ENCODE peak calls at places on chromosomes 1 and 21, in five cellular contexts. B, L, Q, X and H are unnamed samples.

GRCh38 chr1:43548285-43549271 is 17.9 kb downstream of the PTPRF start:
- DNase-seq in B (no peak), L (no peak), Q (peak; percentile 43), X (no peak), H (no peak)

GRCh38 chr1:151135433-151136385 is 10.7 kb downstream of the SEMA6C start:
- DNase-seq in B (no peak), L (no peak), Q (no peak), X (no peak), H (no peak)

GRCh38 chr1:63821650-63822049 is 47.8 kb downstream of the ROR1 start:
- DNase-seq in B (no peak), L (no peak), Q (no peak), X (peak; percentile 41), H (no peak)

GRCh38 chr1:45395582-45395981 is 55.3 kb upstream of the MUTYH start:
- DNase-seq in B (no peak), L (no peak), Q (no peak), X (no peak), H (no peak)

GRCh38 chr21:45303111-45303615 is 15.5 kb upstream of the POFUT2 start:
- DNase-seq in B (no peak), L (peak; percentile 65), Q (no peak), X (no peak), H (no peak)

GRCh38 chr1:35585281-35585680 is 12.2 kb downstream of the TFAP2E start:
- DNase-seq in B (no peak), L (no peak), Q (no peak), X (no peak), H (no peak)

GRCh38 chr1:234969011-234969441 is 159.6 kb downstream of the TOMM20 start:
- DNase-seq in B (no peak), L (no peak), Q (no peak), X (peak; percentile 23), H (no peak)

GRCh38 chr1:116311756-116312691 is 61.0 kb upstream of the ATP1A1 start:
- DNase-seq in B (no peak), L (no peak), Q (no peak), X (no peak), H (no peak)

GRCh38 chr1:151542710-151543129 is 2.6 kb downstream of the TUFT1 start:
- DNase-seq in B (no peak), L (no peak), Q (no peak), X (no peak), H (no peak)

GRCh38 chr1:192261476-192261875 is 55.3 kb upstream of the RGS21 start:
- DNase-seq in B (no peak), L (no peak), Q (no peak), X (no peak), H (no peak)

GRCh38 chr1:227437495-227438008 is 119.3 kb upstream of the CDC42BPA start:
- DNase-seq in B (no peak), L (no peak), Q (peak; percentile 87), X (peak; percentile 17), H (peak; percentile 30)

GRCh38 chr1:201310986-201311355 is 27.7 kb downstream of the PKP1 start:
- DNase-seq in B (no peak), L (no peak), Q (peak; percentile 29), X (no peak), H (no peak)

GRCh38 chr21:26843912-26844257 is 1.3 kb downstream of the ADAMTS1 start:
- DNase-seq in B (no peak), L (no peak), Q (no peak), X (no peak), H (no peak)